ENCODE peak calls at places on chromosome 19, in four cellular contexts. Y is thoracic aorta, S is tibial nerve, X is lower leg skin. Z is an unnamed sample.

GRCh38 chr19:52910648-52911047 is 12.6 kb downstream of the ZNF888 start:
- DNase-seq in Y (no peak), S (no peak), X (no peak), Z (no peak)

GRCh38 chr19:20611866-20612265 is 46.3 kb upstream of the ZNF737 start:
- DNase-seq in Y (no peak), S (no peak), X (no peak), Z (no peak)

GRCh38 chr19:1407662-1408299 is 395 bp downstream of the DAZAP1 start:
- DNase-seq in Y (no peak), S (no peak), X (no peak), Z (no peak)

GRCh38 chr19:17025361-17025760 is 1.2 kb downstream of the CPAMD8 start:
- DNase-seq in Y (no peak), S (no peak), X (no peak), Z (no peak)

GRCh38 chr19:8363803-8364771 is at the start of gene ANGPTL4:
- DNase-seq in Y (peak), S (peak), X (peak), Z (no peak)

GRCh38 chr19:47663435-47663910 is 49.7 kb upstream of the EHD2 start:
- DNase-seq in Y (no peak), S (no peak), X (no peak), Z (peak)

GRCh38 chr19:40713939-40714338 is 2.7 kb downstream of the COQ8B start:
- DNase-seq in Y (no peak), S (no peak), X (no peak), Z (no peak)

GRCh38 chr19:48069435-48069834 is 25.6 kb upstream of the CABP5 start:
- DNase-seq in Y (no peak), S (no peak), X (no peak), Z (no peak)

GRCh38 chr19:18063463-18063862 is 23.3 kb downstream of the IL12RB1 start:
- DNase-seq in Y (no peak), S (no peak), X (no peak), Z (no peak)

GRCh38 chr19:52343548-52343947 is 7.5 kb downstream of the ZNF610 start:
- DNase-seq in Y (no peak), S (no peak), X (no peak), Z (no peak)

GRCh38 chr19:4987692-4988370 is 18.9 kb downstream of the KDM4B start:
- DNase-seq in Y (no peak), S (no peak), X (no peak), Z (no peak)

GRCh38 chr19:4990306-4990705 is 21.4 kb downstream of the KDM4B start:
- DNase-seq in Y (no peak), S (no peak), X (no peak), Z (no peak)

GRCh38 chr19:4987286-4987685 is 18.4 kb downstream of the KDM4B start:
- DNase-seq in Y (no peak), S (no peak), X (no peak), Z (no peak)

GRCh38 chr19:4986471-4986888 is 17.6 kb downstream of the KDM4B start:
- DNase-seq in Y (no peak), S (no peak), X (no peak), Z (no peak)

GRCh38 chr19:4988770-4989251 is 19.9 kb downstream of the KDM4B start:
- DNase-seq in Y (peak), S (no peak), X (peak), Z (peak)
- H3K4me3 ChIP-seq in Y (peak), S (no peak), X (no peak), Z (no peak)

DNA sequence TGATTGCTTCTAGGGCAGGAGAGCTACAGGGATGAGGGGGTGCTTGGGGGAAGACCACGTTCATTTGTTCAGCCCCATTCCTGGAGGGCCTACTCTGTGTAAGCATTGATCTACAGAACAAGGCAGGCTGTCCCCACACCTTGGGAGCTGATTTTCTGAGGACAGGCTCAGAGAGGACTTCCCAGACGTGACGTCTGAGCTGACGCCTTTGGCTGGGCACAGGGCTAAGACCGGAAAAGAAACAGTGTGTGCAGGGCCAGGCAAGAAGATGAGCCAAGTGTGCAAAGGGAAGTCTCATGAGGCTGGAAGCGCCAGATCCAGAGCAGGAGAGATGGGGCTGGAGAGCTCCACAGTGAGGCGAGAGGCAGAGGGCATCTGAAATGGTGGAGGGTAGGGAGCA is 12.6 kb downstream of the IGLON5 start:
- DNase-seq in Y (no peak), S (no peak), X (no peak), Z (no peak)
- H3K4me3 ChIP-seq in Y (no peak), S (no peak), X (no peak), Z (no peak)

DNA sequence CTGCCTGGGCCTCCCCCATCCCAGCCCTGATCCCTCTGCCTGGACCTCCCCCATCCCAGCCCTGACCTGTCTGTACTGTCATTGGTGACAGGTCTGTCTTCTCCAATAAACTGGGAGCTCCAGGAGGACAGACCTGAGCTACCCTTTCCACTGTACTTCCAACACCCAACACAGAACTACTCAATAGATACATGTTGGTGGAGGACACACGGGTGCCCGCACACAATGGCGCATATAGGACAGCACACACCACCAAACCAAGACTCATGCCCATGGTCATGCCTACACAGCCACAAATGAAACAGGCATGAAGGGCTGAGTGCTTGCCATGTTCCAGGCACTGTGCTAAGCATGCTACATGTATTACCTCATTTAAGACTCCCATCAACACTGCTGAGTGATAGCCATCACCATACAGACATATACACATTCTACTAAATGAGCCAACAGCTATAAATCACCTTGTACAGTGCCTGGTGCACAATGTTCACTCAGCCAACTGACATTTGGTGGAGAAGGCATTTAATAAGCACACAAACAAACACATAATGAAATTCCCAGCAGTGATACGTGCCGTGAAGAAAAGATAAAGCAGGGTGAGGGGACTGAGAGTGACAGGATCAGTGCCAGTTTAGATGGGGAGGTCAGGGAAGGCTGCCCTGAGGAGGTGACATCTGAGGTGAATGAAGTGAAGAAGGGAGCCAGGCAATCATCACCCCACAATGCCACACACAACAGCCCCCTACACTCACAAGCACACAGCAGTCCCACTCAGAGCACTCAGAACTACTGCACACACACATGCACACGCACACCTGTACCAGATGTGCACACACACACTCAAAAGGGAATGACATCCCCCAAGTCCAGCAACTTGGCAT is 857 bp downstream of the POU2F2 start:
- DNase-seq in Y (no peak), S (no peak), X (no peak), Z (no peak)
- H3K4me3 ChIP-seq in Y (peak), S (peak), X (no peak), Z (peak)

GRCh38 chr19:54172764-54173699 is at the start of gene TMC4:
- DNase-seq in Y (no peak), S (no peak), X (no peak), Z (no peak)
- H3K4me3 ChIP-seq in Y (no peak), S (peak), X (no peak), Z (no peak)

DNA sequence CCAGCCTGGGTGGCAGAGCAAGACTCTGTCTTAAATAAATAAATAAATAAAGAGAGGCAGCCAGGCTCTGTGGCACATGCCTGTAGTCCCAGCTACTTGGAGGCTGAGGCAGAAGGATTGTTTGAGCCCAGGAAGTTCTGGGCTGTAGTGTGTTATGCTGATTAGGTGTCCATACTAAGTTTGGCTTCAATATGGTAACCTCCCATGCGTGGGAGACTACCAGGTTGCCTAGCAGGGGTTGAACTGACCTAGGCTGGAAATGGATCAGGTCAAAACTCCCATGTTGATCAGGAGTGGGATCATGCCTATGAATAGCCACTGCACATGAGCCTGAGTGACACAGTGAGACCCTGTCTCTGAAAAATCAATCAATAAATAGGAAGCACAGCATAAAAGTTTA is 4.0 kb upstream of the SNRNP70 start:
- DNase-seq in Y (no peak), S (no peak), X (no peak), Z (no peak)
- H3K4me3 ChIP-seq in Y (no peak), S (no peak), X (no peak), Z (no peak)

GRCh38 chr19:10637894-10638293 is 12.5 kb downstream of the SLC44A2 start:
- DNase-seq in Y (no peak), S (no peak), X (no peak), Z (no peak)

GRCh38 chr19:10634430-10634829 is 9.1 kb downstream of the SLC44A2 start:
- DNase-seq in Y (no peak), S (no peak), X (no peak), Z (no peak)

GRCh38 chr19:10634881-10635463 is 9.6 kb downstream of the SLC44A2 start:
- DNase-seq in Y (no peak), S (no peak), X (no peak), Z (no peak)

GRCh38 chr19:10639836-10640235 is 14.3 kb upstream of the ILF3 start:
- DNase-seq in Y (no peak), S (no peak), X (no peak), Z (no peak)

DNA sequence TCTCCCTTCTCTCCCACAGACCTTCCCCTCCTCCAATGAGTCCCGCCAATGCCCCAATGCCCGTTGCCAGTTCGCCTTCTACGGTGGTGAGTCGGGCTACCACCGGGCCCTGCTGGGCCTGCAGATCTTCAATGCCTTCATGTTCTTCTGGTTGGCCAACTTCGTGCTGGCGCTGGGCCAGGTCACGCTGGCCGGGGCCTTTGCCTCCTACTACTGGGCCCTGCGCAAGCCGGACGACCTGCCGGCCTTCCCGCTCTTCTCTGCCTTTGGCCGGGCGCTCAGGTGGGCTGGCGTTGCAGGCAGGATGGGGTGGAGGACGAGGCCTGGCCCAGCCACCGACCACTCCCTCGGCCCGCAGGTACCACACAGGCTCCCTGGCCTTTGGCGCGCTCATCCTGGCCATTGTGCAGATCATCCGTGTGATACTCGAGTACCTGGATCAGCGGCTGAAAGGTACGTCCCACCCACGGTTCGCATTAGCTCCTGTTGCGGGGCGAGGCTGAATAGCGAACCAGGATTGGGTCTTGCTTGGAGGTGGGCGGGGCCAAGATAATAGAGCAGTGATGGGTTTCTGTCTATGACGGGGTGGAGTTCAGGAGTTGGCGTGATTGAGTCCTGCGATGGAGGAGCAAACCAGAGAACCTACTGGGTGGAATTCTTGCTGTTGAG is 11.1 kb downstream of the SLC44A2 start:
- DNase-seq in Y (no peak), S (no peak), X (no peak), Z (no peak)
- H3K4me3 ChIP-seq in Y (no peak), S (no peak), X (no peak), Z (no peak)

GRCh38 chr19:3068071-3068470 is 5.8 kb upstream of the TLE5 start:
- DNase-seq in Y (no peak), S (no peak), X (no peak), Z (no peak)
- H3K4me3 ChIP-seq in Y (no peak), S (no peak), X (no peak), Z (no peak)